ENCODE peak calls at places on chromosomes 5 and 9, in six cellular contexts. T, N, D, I, C and Q are unnamed samples.

GRCh38 chr9:34267660-34268059 is 61.4 kb downstream of the KIF24 start:
- DNase-seq in T (no peak), N (no peak), D (no peak), I (no peak), C (no peak), Q (no peak)

GRCh38 chr5:128539038-128539429 is 989 bp upstream of the FBN2 start:
- DNase-seq in T (no peak), N (no peak), D (no peak), I (no peak), C (no peak), Q (peak; percentile 28)

GRCh38 chr9:132006657-132007370 is 72.9 kb downstream of the MED27 start:
- DNase-seq in T (no peak), N (no peak), D (no peak), I (no peak), C (peak; percentile 67), Q (peak; percentile 15)

GRCh38 chr5:74141053-74141452 is 499.5 kb downstream of the ENC1 start:
- DNase-seq in T (no peak), N (no peak), D (no peak), I (no peak), C (no peak), Q (no peak)

GRCh38 chr5:132867046-132867451 is 607 bp downstream of the UQCRQ start:
- DNase-seq in T (no peak), N (no peak), D (no peak), I (no peak), C (no peak), Q (no peak)

GRCh38 chr9:95110956-95111525 is 206.5 kb downstream of the FANCC start:
- DNase-seq in T (no peak), N (no peak), D (no peak), I (no peak), C (no peak), Q (no peak)

GRCh38 chr9:37921546-37922300 is 17.8 kb upstream of the SLC25A51 start:
- DNase-seq in T (no peak), N (no peak), D (no peak), I (no peak), C (no peak), Q (no peak)

GRCh38 chr5:179768326-179769085 is 25.3 kb upstream of the LTC4S start:
- DNase-seq in T (no peak), N (no peak), D (no peak), I (no peak), C (no peak), Q (no peak)

GRCh38 chr5:74543162-74543995 is 97.1 kb downstream of the ENC1 start:
- DNase-seq in T (peak; percentile 82), N (peak; percentile 53), D (no peak), I (no peak), C (no peak), Q (peak; percentile 81)

GRCh38 chr5:73796164-73797141 is 170.5 kb downstream of the ARHGEF28 start:
- DNase-seq in T (no peak), N (no peak), D (no peak), I (peak; percentile 66), C (peak; percentile 40), Q (no peak)

GRCh38 chr9:136686794-136687711 is at the start of gene AGPAT2:
- DNase-seq in T (peak; percentile 28), N (no peak), D (peak; percentile 99), I (no peak), C (no peak), Q (no peak)

GRCh38 chr5:32802764-32803163 is 91.6 kb downstream of the NPR3 start:
- DNase-seq in T (no peak), N (no peak), D (no peak), I (no peak), C (no peak), Q (no peak)

DNA sequence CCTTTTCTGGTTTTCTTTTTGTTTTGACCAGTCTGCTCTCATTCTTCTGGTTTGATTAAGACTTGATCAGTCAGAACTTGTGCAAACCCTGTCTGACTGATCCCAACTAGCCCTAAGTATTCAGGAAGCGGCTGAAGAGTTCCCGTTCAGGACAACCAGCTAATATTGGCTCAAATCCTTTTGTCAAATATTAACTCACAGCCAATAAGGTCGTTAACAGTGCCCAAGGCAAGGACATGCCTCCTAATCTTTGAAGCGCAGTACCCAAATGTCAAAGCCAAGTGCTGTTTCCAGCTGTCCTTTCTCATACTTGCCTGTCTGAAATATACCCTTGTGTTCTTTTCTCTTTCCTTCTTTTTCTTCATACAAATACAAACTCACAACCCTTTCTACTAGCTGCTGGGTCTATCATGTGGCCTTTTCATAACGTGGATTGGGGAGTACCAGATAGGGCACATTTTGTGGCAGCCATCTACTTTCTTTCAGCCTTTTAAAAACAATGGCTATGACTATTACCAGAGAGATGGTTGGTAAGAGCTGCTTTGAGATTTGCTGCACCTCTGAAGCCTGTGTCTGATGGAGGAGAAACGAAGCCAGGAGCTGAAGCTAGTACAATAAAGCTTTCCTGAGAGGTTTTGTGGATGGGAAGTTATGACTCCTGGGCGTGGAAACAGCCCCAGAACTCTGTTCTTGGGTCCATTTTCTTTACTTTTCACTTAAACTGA is 266.4 kb upstream of the ZNF608 start:
- DNase-seq in T (no peak), N (no peak), D (no peak), I (peak; percentile 38), C (no peak), Q (no peak)
- TF ChIP-seq ZNF274 in T (no peak), N (no peak), D (no peak), I (no peak), C (no peak), Q (no peak)

DNA sequence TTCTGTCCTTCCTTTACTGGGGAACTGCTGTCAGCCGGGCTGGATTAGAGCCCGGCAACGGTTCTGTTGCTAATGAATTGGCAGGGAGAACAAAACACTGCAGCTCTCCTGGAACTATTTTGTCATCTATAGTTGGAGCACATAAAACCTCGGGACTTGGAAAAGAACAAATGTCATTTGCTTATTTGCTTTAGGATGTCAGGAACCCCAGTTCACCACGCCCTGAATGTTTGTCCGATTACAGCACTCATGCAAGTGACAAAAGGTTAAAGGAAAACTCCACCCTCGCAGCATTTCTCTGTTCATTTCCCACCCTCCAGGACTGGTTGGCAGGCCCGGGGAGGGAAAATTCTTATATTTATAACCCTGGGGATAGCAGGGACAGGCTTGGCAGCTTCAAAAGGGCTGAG is 66.5 kb upstream of the PLPP1 start:
- DNase-seq in T (no peak), N (no peak), D (no peak), I (peak; percentile 93), C (no peak), Q (no peak)
- H3K9ac ChIP-seq in T (peak overlapping the region; percentile 37), N (no peak overlapping the region), D (no peak overlapping the region), I (peak overlapping the region; percentile 39), C (no peak overlapping the region), Q (no peak overlapping the region)

GRCh38 chr5:180811623-180812119 is 9.1 kb upstream of the MGAT1 start:
- DNase-seq in T (no peak), N (no peak), D (no peak), I (no peak), C (no peak), Q (no peak)
- H3K4me3 ChIP-seq in T (peak overlapping the region; percentile 74), N (peak overlapping the region; percentile 71), D (peak overlapping the region; percentile 68), I (peak overlapping the region; percentile 79), C (peak overlapping the region; percentile 75), Q (peak overlapping the region; percentile 67)

GRCh38 chr5:2740051-2740848 is 11.2 kb downstream of the IRX2 start:
- DNase-seq in T (no peak), N (no peak), D (no peak), I (no peak), C (no peak), Q (no peak)

GRCh38 chr5:2739360-2740050 is 12.0 kb downstream of the IRX2 start:
- DNase-seq in T (no peak), N (no peak), D (no peak), I (no peak), C (no peak), Q (no peak)

GRCh38 chr5:2737273-2738155 is 14.0 kb downstream of the IRX2 start:
- DNase-seq in T (no peak), N (no peak), D (no peak), I (no peak), C (no peak), Q (no peak)

GRCh38 chr5:2738156-2738699 is 13.2 kb downstream of the IRX2 start:
- DNase-seq in T (no peak), N (no peak), D (no peak), I (no peak), C (no peak), Q (no peak)

GRCh38 chr5:2738700-2739359 is 12.6 kb downstream of the IRX2 start:
- DNase-seq in T (no peak), N (no peak), D (no peak), I (no peak), C (no peak), Q (no peak)
- TF ChIP-seq ZNF274 in T (no peak), N (no peak), D (no peak), I (no peak), C (no peak), Q (no peak)

GRCh38 chr9:128202648-128203023 is 543 bp upstream of the DNM1 start:
- DNase-seq in T (no peak), N (no peak), D (no peak), I (no peak), C (no peak), Q (no peak)
- H3K9ac ChIP-seq in T (no peak overlapping the region), N (no peak overlapping the region), D (peak overlapping the region; percentile 97), I (peak overlapping the region; percentile 14), C (no peak overlapping the region), Q (no peak overlapping the region)

DNA sequence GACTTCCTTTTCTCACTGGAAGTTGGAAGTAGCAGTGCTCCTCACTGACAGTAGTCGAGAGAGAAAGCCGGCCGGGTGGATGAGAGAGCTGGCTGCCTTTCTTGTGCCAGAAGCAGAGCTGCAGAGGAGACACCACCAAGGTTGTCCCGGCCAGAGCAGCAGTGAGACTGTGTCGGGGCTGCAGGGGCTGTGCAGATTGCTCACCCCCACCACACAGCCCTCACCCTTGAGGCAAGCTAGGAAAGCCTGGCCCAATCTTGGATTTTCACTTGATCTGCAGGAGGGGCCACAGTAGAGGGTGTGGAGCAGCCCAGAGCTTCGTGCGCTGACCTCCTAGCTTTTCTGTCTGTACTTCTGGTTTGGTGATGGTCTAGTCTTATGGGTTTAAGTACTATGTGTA is 9.1 kb downstream of the OSMR start:
- DNase-seq in T (no peak), N (no peak), D (no peak), I (no peak), C (no peak), Q (no peak)
- H3K4me3 ChIP-seq in T (no peak overlapping the region), N (no peak overlapping the region), D (no peak overlapping the region), I (no peak overlapping the region), C (no peak overlapping the region), Q (no peak overlapping the region)

GRCh38 chr5:40983781-40984180 is 74.5 kb downstream of the C7 start:
- DNase-seq in T (no peak), N (no peak), D (no peak), I (no peak), C (no peak), Q (no peak)
- TF ChIP-seq ZNF274 in T (no peak), N (no peak), D (no peak), I (no peak), C (no peak), Q (no peak)

GRCh38 chr9:5922192-5922591 is 31.5 kb downstream of the MLANA start:
- DNase-seq in T (no peak), N (no peak), D (no peak), I (no peak), C (peak; percentile 44), Q (no peak)

GRCh38 chr9:5917273-5917672 is 26.6 kb downstream of the MLANA start:
- DNase-seq in T (no peak), N (no peak), D (no peak), I (no peak), C (no peak), Q (no peak)

GRCh38 chr9:5917888-5918287 is 27.2 kb downstream of the MLANA start:
- DNase-seq in T (no peak), N (no peak), D (no peak), I (no peak), C (no peak), Q (no peak)

GRCh38 chr9:5918460-5918859 is 27.8 kb downstream of the MLANA start:
- DNase-seq in T (no peak), N (no peak), D (no peak), I (no peak), C (no peak), Q (no peak)

GRCh38 chr9:5920860-5921328 is 30.2 kb downstream of the MLANA start:
- DNase-seq in T (no peak), N (no peak), D (no peak), I (no peak), C (peak; percentile 66), Q (no peak)
- H3K9ac ChIP-seq in T (no peak overlapping the region), N (no peak overlapping the region), D (no peak overlapping the region), I (no peak overlapping the region), C (no peak overlapping the region), Q (no peak overlapping the region)